ENCODE peak calls at places on chromosomes 12 and 14, in nine cellular contexts. H is SK-N-SH, N is PC-9, U is fibroblast of lung, A is IMR-90, J is endothelial cell of umbilical vein, K is mammary epithelial cell, W is A549, D is astrocyte. C is an unnamed sample. For H3K9me3, the result is how much of the 10 kb centered on the place peaks cover.

GRCh38 chr12:52175411-52176350 is 16.1 kb downstream of the KRT80 start:
- DNase-seq in J (peak), U (peak), W (no peak), H (peak), K (peak), D (no peak), N (no peak), A (no peak), C (no peak)

GRCh38 chr12:3571323-3571722 is 80.3 kb downstream of the PRMT8 start:
- DNase-seq in W (no peak), J (no peak), U (no peak), N (no peak), H (no peak), D (no peak), K (peak), A (no peak), C (no peak)

GRCh38 chr12:89389755-89390661 is 37.7 kb upstream of the DUSP6 start:
- DNase-seq in H (no peak), U (peak), K (no peak), J (peak), N (no peak), D (peak), A (peak), W (no peak), C (no peak)

GRCh38 chr12:110693731-110694130 is 4.8 kb upstream of the HVCN1 start:
- DNase-seq in N (no peak), D (no peak), H (peak), W (no peak), J (no peak), U (no peak), A (no peak), K (no peak), C (no peak)

GRCh38 chr12:22117551-22117950 is 71.5 kb downstream of the CMAS start:
- DNase-seq in A (no peak), K (no peak), H (no peak), J (no peak), N (no peak), W (no peak), U (no peak), D (no peak), C (no peak)

GRCh38 chr12:43551971-43552559 is at the start of gene ADAMTS20:
- DNase-seq in K (peak), A (peak), H (peak), J (no peak), N (no peak), U (peak), D (peak), W (no peak), C (no peak)

GRCh38 chr14:69247691-69248440 is 12.1 kb upstream of the GALNT16 start:
- DNase-seq in A (peak), J (no peak), K (no peak), D (peak), N (no peak), H (no peak), W (no peak), U (peak), C (peak)

GRCh38 chr12:48119834-48120195 is 651 bp downstream of the PFKM start:
- DNase-seq in A (peak), W (no peak), J (no peak), N (no peak), K (no peak), U (peak), H (peak), D (peak), C (no peak)

GRCh38 chr12:52044284-52044983 is 6.8 kb upstream of the NR4A1 start:
- DNase-seq in A (no peak), K (no peak), D (peak), U (peak), H (no peak), J (peak), W (no peak), N (peak), C (no peak)

GRCh38 chr12:37541356-37541755 is 775.2 kb upstream of the ALG10B start:
- DNase-seq in N (no peak), A (no peak), W (no peak), D (no peak), J (no peak), H (no peak), K (no peak), U (no peak), C (no peak)

GRCh38 chr14:68569970-68570409 is 222.9 kb downstream of the ZFP36L1 start:
- DNase-seq in U (no peak), A (no peak), H (no peak), N (peak), D (no peak), J (peak), K (no peak), W (no peak), C (no peak)

GRCh38 chr12:54525383-54525782 is 24.0 kb upstream of the PDE1B start:
- DNase-seq in W (no peak), H (no peak), D (no peak), J (no peak), A (no peak), K (no peak), U (no peak), N (no peak), C (no peak)

GRCh38 chr12:115873416-115874082 is 403.9 kb downstream of the MED13L start:
- DNase-seq in K (no peak), H (no peak), N (no peak), J (no peak), A (no peak), W (no peak), U (no peak), D (no peak), C (no peak)

GRCh38 chr12:78229491-78230209 is 399.0 kb downstream of the NAV3 start:
- DNase-seq in W (peak), K (peak), H (peak), N (no peak), J (peak), A (peak), U (peak), D (peak), C (peak)

GRCh38 chr12:119011231-119011630 is 29.9 kb downstream of the SRRM4 start:
- DNase-seq in N (no peak), D (no peak), J (no peak), W (no peak), H (no peak), U (no peak), K (no peak), A (no peak), C (no peak)

GRCh38 chr14:99383457-99384428 is 96.9 kb downstream of the SETD3 start:
- DNase-seq in H (no peak), W (no peak), K (no peak), D (no peak), J (no peak), A (no peak), U (no peak), N (no peak), C (no peak)

GRCh38 chr12:22284871-22285270 is 49.6 kb downstream of the ST8SIA1 start:
- DNase-seq in K (no peak), H (no peak), U (peak), J (peak), W (no peak), A (peak), D (peak), N (no peak), C (no peak)

GRCh38 chr12:83130178-83130577 is 443.5 kb downstream of the TMTC2 start:
- DNase-seq in K (no peak), U (no peak), D (no peak), J (no peak), W (no peak), A (no peak), H (no peak), N (no peak), C (no peak)

GRCh38 chr14:93727039-93727740 is 61.1 kb downstream of the PRIMA1 start:
- DNase-seq in U (no peak), W (no peak), D (no peak), N (no peak), J (no peak), A (no peak), H (no peak), K (no peak), C (no peak)

GRCh38 chr12:76026643-76027063 is 4.9 kb downstream of the PHLDA1 start:
- DNase-seq in K (peak), A (peak), J (peak), D (no peak), N (no peak), U (peak), H (no peak), W (peak), C (no peak)

GRCh38 chr14:95660550-95661515 is 25.4 kb upstream of the TCL1B start:
- DNase-seq in H (peak), A (no peak), N (no peak), U (no peak), K (no peak), D (no peak), J (no peak), W (no peak), C (no peak)
- H3K4me3 ChIP-seq in H (no peak), A (no peak), N (no peak), U (no peak), K (no peak), D (no peak), J (no peak), W (no peak), C (peak)

GRCh38 chr14:32510815-32511214 is 181.7 kb downstream of the AKAP6 start:
- DNase-seq in W (no peak), K (no peak), H (no peak), A (no peak), U (no peak), N (no peak), J (no peak), D (no peak), C (no peak)

GRCh38 chr14:32512813-32513212 is 183.7 kb downstream of the AKAP6 start:
- DNase-seq in D (no peak), H (no peak), K (no peak), W (no peak), A (no peak), N (no peak), U (no peak), J (no peak), C (no peak)

GRCh38 chr14:32512348-32512747 is 183.2 kb downstream of the AKAP6 start:
- DNase-seq in N (no peak), J (no peak), K (no peak), W (no peak), D (no peak), U (no peak), A (no peak), H (no peak), C (no peak)

GRCh38 chr14:32514236-32514635 is 185.1 kb downstream of the AKAP6 start:
- DNase-seq in D (no peak), H (no peak), J (peak), N (peak), A (peak), U (peak), K (no peak), W (peak), C (no peak)

DNA sequence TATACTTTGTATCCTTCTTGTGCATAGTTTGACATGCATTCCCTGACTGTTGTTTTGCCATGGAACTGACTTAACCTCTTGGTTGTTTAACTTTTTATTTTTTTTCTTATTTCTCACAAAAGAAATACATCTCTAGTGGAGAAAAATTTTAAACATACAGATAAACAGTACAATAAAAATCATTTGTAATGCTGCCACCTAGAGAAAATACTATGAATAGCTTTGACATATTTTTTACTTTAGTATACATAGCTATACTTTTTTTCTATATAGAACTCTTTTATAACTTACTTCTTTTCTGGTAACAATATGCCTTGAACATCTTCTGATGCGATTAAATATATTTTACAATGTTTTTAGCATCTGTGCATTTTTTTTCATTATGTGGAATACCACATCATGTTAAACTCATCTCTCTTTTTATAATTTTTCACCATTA is 184.5 kb downstream of the AKAP6 start:
- DNase-seq in A (peak), N (no peak), K (peak), W (no peak), D (no peak), H (no peak), U (no peak), J (peak), C (no peak)
- H3K4me2 ChIP-seq in A (peak), N (peak), K (no peak), W (peak), D (no peak), H (peak), U (no peak), J (no peak), C (no peak)

DNA sequence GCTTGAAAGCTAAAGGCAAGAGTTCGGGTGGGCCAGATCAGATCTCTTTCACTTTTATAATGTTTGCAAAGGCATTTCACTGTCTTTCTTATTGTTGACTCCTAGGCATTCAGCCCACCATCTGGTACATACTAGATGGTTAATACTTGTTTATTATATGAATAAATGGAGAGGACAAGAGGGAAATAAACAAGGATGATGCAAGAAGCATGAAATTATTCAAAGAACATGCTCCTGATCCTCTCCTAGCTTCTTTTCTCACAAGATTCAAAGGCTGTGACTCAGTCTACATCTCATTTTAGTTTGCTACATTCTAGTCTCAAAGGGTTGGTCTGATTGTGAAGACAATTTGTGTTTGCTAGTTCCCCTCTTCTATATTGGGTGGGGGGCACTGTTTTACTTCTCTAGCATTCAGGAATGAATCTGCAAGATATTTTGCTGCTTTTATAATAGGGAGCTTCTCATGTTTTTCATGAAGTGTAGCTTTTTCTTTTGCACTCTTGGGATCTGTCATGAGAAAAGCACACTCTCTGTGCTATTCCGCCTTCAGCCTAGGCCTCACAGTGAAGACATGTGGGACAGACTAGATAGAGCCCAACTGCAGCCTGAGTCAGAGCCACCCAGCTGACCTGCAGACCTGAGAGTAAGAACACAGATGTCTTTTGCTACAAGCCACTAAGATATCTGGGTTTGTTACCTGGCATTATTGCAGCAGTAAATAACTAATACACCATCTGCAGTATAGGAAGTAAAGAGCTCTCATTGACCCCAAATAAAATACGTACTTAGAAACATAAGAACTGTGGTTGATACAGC is 65.7 kb downstream of the PTHLH start:
- DNase-seq in U (no peak), N (no peak), W (no peak), K (no peak), D (no peak), H (no peak), J (no peak), A (peak), C (no peak)
- H3K9me3 ChIP-seq in U (under half), N (under half), W (under half), K (under half), D (under half), H (under half), J (under half), A (under half), C (under half)

DNA sequence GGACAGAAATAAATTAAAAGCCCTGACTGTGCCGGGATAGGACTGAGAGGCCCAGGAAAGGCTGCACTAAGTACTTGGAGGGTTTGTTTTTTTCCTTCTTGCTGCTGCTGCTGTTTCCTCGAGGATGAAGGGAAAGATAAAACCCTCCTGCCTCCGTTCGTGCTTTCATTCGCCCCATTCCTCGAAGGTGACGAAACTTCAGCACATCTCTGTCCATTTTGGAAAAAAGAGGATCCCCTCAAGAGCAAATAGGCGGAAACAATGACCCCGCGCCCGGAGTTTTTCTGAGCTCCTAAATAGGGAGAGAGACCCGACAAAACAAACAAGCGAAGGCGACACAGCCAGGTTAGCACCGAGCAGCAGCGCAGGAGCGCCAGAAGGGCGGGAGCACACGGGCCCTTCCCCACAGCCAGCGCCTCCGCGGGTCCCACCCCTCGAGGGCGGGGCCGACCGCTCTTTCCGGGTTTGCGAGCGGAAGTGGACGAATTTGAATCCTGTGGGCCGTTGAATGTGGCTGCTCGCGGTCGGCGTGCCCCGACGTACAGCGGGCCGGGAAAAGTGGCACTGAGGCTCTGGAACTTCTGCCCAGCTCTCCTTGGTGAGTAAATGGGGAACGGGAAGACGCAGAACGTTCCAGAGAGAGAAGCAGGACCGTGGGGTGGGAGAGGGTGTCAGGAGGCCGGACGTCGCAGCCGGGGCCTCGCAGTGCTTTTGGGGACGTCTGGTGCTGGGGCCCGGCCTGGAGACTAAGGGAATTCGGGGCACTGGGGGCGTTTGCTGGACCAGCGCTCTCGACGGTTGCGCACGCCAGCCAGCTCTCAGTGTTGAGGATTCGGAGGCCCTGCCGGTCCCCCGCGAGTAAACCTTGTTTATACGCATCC is at the start of gene G2E3:
- DNase-seq in U (peak), N (peak), K (peak), W (peak), H (peak), J (peak), D (peak), A (peak), C (peak)
- H3K4me3 ChIP-seq in U (peak), N (peak), K (peak), W (peak), H (peak), J (peak), D (peak), A (peak), C (peak)

GRCh38 chr14:36229262-36229661 is 52.7 kb upstream of the PTCSC3 start:
- DNase-seq in W (no peak), A (no peak), U (no peak), H (no peak), K (no peak), N (no peak), D (no peak), J (no peak), C (no peak)

GRCh38 chr14:36227344-36227743 is 50.8 kb upstream of the PTCSC3 start:
- DNase-seq in K (no peak), W (no peak), U (no peak), J (no peak), A (no peak), N (no peak), D (no peak), H (no peak), C (no peak)

GRCh38 chr14:36224176-36224575 is 47.7 kb upstream of the PTCSC3 start:
- DNase-seq in D (peak), U (peak), W (no peak), K (no peak), J (no peak), H (no peak), A (no peak), N (no peak), C (no peak)

GRCh38 chr14:36226164-36226563 is 49.6 kb upstream of the PTCSC3 start:
- DNase-seq in H (no peak), J (no peak), W (no peak), A (peak), N (no peak), D (peak), K (peak), U (peak), C (no peak)

DNA sequence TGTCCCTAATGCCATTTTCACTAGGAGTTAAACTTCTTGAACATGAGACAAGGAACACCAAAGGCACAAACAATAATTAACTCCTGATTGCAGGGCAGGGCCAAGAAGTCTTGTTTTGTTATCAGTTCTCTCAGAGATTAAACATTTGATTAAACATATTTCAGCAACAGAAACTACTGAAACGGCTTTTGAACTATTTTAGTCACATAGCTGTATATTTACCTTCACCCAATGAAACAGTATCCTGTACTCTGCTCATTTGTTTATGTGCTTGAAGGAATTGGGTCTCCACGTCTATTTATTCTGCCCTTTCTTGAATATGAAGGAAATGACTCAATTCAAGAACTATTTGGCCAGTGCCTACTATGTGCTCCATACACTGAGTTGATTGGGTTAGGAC is 51.3 kb upstream of the PTCSC3 start:
- DNase-seq in N (peak), J (peak), H (no peak), W (no peak), U (peak), K (peak), A (peak), D (peak), C (no peak)
- H3K4me2 ChIP-seq in N (no peak), J (peak), H (no peak), W (no peak), U (no peak), K (no peak), A (peak), D (peak), C (no peak)

GRCh38 chr12:93674386-93674785 is 2.8 kb upstream of the CRADD start:
- DNase-seq in K (no peak), W (no peak), H (no peak), D (no peak), J (no peak), N (no peak), A (no peak), U (no peak), C (no peak)
- H3K9me3 ChIP-seq in K (under half), W (under half), H (under half), D (under half), J (under half), N (under half), A (under half), U (under half), C (under half)

DNA sequence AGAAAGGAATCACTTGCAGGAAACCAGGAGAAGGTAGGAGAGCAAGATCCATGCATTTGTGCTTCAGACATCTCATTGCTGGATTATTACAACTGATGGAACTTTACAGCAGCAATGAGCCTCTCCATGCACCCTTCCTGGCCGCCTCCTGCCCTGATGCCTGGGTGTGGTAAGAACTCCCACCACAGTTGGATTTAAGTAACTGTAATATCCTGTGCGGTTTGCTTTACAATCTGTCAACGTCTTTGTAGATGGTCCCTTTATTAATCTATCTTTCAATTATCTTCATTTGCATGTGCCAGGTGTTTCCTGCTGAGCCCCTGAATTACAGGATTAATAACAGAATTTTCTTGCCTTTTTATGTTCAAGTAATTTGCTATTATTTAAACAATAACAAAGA is 1300.5 kb upstream of the TMEM132C start:
- DNase-seq in H (no peak), W (no peak), U (no peak), A (no peak), K (no peak), N (no peak), D (no peak), J (no peak), C (no peak)
- H3K4me3 ChIP-seq in H (no peak), W (no peak), U (no peak), A (no peak), K (no peak), N (no peak), D (no peak), J (no peak), C (no peak)